ENCODE peak calls at places on chromosomes 7 and 10, in eight cellular contexts. K is stimulated activated CD4-positive, alpha-beta T cell treated with anti-CD3 and anti-CD28 coated beads, Interleukin-4, amount 100 ng/mL, for 48 hours; I is NCI-H774; X is RPMI8226; J is neural crest cell; P is lower lobe of right lung; E is astrocyte of the hippocampus; G is activated CD4-positive, CD25-positive, alpha-beta regulatory T cell. U is an unnamed sample.

GRCh38 chr10:42998481-42999384 is 78.1 kb upstream of the RET start:
- DNase-seq in P (peak), X (no peak), E (no peak), K (no peak), J (no peak), G (no peak), I (no peak), U (no peak)

GRCh38 chr7:46764100-46764941 is 817.6 kb downstream of the TNS3 start:
- DNase-seq in J (no peak), X (peak), K (no peak), P (no peak), I (peak), E (peak), G (no peak), U (no peak)

GRCh38 chr10:93368210-93368609 is 113.9 kb downstream of the MYOF start:
- DNase-seq in K (no peak), I (no peak), P (no peak), X (no peak), G (no peak), E (no peak), J (no peak), U (no peak)

GRCh38 chr7:92025260-92025659 is 84.6 kb downstream of the AKAP9 start:
- DNase-seq in X (no peak), I (no peak), J (no peak), E (peak), P (no peak), G (no peak), K (no peak), U (no peak)

GRCh38 chr7:22565315-22565811 is 65.4 kb upstream of the STEAP1B start:
- DNase-seq in J (no peak), E (peak), X (peak), G (no peak), I (no peak), P (no peak), K (no peak), U (no peak)

GRCh38 chr7:82018226-82018625 is 248.4 kb upstream of the HGF start:
- DNase-seq in I (no peak), X (no peak), J (no peak), P (no peak), G (no peak), E (no peak), K (no peak), U (no peak)

GRCh38 chr10:121927841-121928527 is at the start of gene ATE1:
- DNase-seq in E (peak), P (peak), X (peak), G (peak), K (peak), J (peak), I (peak), U (peak)

GRCh38 chr10:132563485-132564248 is 26.1 kb downstream of the INPP5A start:
- DNase-seq in X (no peak), E (peak), I (no peak), P (no peak), K (no peak), G (no peak), J (no peak), U (no peak)

GRCh38 chr10:125134483-125134848 is 25.9 kb downstream of the CTBP2 start:
- DNase-seq in G (no peak), P (no peak), K (no peak), X (no peak), I (no peak), E (no peak), J (no peak), U (no peak)

GRCh38 chr7:95989301-95989700 is 216.9 kb downstream of the DYNC1I1 start:
- DNase-seq in G (no peak), J (no peak), K (no peak), I (no peak), X (no peak), E (peak), P (no peak), U (no peak)

GRCh38 chr10:43390791-43391190 is 18.2 kb downstream of the HNRNPF start:
- DNase-seq in P (no peak), X (no peak), G (no peak), E (peak), I (no peak), K (no peak), J (no peak), U (no peak)

GRCh38 chr7:70779321-70779720 is 352.6 kb upstream of the GALNT17 start:
- DNase-seq in K (no peak), G (no peak), I (no peak), J (no peak), X (peak), P (no peak), E (no peak), U (no peak)

GRCh38 chr10:119368991-119369869 is 161.9 kb downstream of the GRK5 start:
- DNase-seq in X (peak), E (no peak), G (no peak), J (no peak), I (no peak), P (no peak), K (no peak), U (no peak)

GRCh38 chr10:91709394-91709798 is 76.5 kb upstream of the PPP1R3C start:
- DNase-seq in J (no peak), X (no peak), E (peak), P (no peak), K (no peak), G (no peak), I (peak), U (peak)

GRCh38 chr7:22123139-22123538 is 177.4 kb upstream of the CDCA7L start:
- DNase-seq in X (no peak), I (no peak), K (no peak), G (no peak), E (no peak), J (no peak), P (no peak), U (no peak)

GRCh38 chr7:32941996-32942782 is 15.1 kb upstream of the FKBP9 start:
- DNase-seq in G (no peak), P (peak), I (peak), X (peak), E (peak), K (peak), J (peak), U (peak)

GRCh38 chr10:122147731-122148130 is 123.4 kb upstream of the BTBD16 start:
- DNase-seq in K (no peak), G (no peak), I (no peak), E (peak), J (no peak), X (no peak), P (no peak), U (no peak)

GRCh38 chr10:117444497-117445040 is 69.3 kb upstream of the PDZD8 start:
- DNase-seq in I (no peak), K (no peak), G (no peak), E (no peak), J (no peak), P (no peak), X (no peak), U (no peak)

GRCh38 chr7:101112233-101112632 is 14.7 kb upstream of the SERPINE1 start:
- DNase-seq in I (no peak), P (no peak), G (no peak), X (no peak), J (no peak), E (peak), K (no peak), U (no peak)